ENCODE peak calls at places on chromosomes 16 and 17, in nine cellular contexts. M is heart left ventricle, T is breast epithelium, Y is Peyer's patch, B is endothelial cell of umbilical vein, O is tibial nerve, L is testis, Z is ovary, Q is K562. A is an unnamed sample.

GRCh38 chr17:74130276-74130675 is 73.2 kb upstream of the RPL38 start:
- DNase-seq in M (no peak), T (no peak), Y (no peak), B (no peak), O (no peak), L (no peak), Z (no peak), Q (no peak), A (no peak)

GRCh38 chr17:35046740-35047283 is 16.7 kb downstream of the RFFL start:
- DNase-seq in M (no peak), T (no peak), Y (no peak), B (peak; percentile 74), O (no peak), L (no peak), Z (no peak), Q (peak; percentile 43), A (no peak)

GRCh38 chr16:70422543-70422942 is 16.4 kb downstream of the ST3GAL2 start:
- DNase-seq in M (no peak), T (no peak), Y (no peak), B (no peak), O (no peak), L (no peak), Z (no peak), Q (no peak), A (no peak)

GRCh38 chr16:66207139-66207863 is 159.2 kb upstream of the CDH5 start:
- DNase-seq in M (no peak), T (no peak), Y (no peak), B (no peak), O (no peak), L (no peak), Z (no peak), Q (no peak), A (peak; percentile 60)

GRCh38 chr17:17496189-17497064 is at the start of gene RASD1:
- DNase-seq in M (peak; percentile 97), T (peak; percentile 96), Y (peak; percentile 94), B (peak; percentile 77), O (peak; percentile 85), L (peak; percentile 93), Z (peak; percentile 91), Q (peak; percentile 79), A (peak; percentile 94)

GRCh38 chr16:16164244-16164643 is 59.0 kb downstream of the ABCC6 start:
- DNase-seq in M (peak; percentile 2), T (no peak), Y (no peak), B (no peak), O (no peak), L (no peak), Z (no peak), Q (no peak), A (no peak)

GRCh38 chr17:39836117-39836516 is 28.0 kb downstream of the IKZF3 start:
- DNase-seq in M (no peak), T (no peak), Y (no peak), B (no peak), O (no peak), L (no peak), Z (no peak), Q (no peak), A (no peak)

GRCh38 chr17:81517339-81518112 is 4.9 kb upstream of the ACTG1 start:
- DNase-seq in M (no peak), T (no peak), Y (no peak), B (no peak), O (no peak), L (no peak), Z (no peak), Q (no peak), A (peak; percentile 20)

GRCh38 chr17:80279895-80280294 is 19.2 kb downstream of the RNF213 start:
- DNase-seq in M (peak; percentile 75), T (no peak), Y (no peak), B (peak; percentile 56), O (no peak), L (peak; percentile 63), Z (peak; percentile 79), Q (no peak), A (peak; percentile 40)

GRCh38 chr16:89216315-89217137 is 977 bp upstream of the ZNF778 start:
- DNase-seq in M (peak; percentile 84), T (peak; percentile 78), Y (peak; percentile 87), B (peak; percentile 85), O (peak; percentile 69), L (peak; percentile 89), Z (peak; percentile 82), Q (peak; percentile 85), A (peak; percentile 81)

GRCh38 chr17:56499799-56500388 is 93.6 kb upstream of the NOG start:
- DNase-seq in M (no peak), T (no peak), Y (no peak), B (peak; percentile 47), O (peak; percentile 13), L (peak; percentile 40), Z (no peak), Q (peak; percentile 40), A (no peak)

GRCh38 chr16:30032083-30032819 is 1.2 kb upstream of the TLCD3B start:
- DNase-seq in M (no peak), T (no peak), Y (no peak), B (peak; percentile 56), O (no peak), L (peak; percentile 76), Z (peak; percentile 51), Q (peak; percentile 84), A (peak; percentile 54)

GRCh38 chr17:9410737-9411136 is 164.9 kb downstream of the STX8 start:
- DNase-seq in M (no peak), T (no peak), Y (no peak), B (no peak), O (no peak), L (no peak), Z (no peak), Q (no peak), A (no peak)

GRCh38 chr17:50458290-50458689 is 10.4 kb downstream of the CHAD start:
- DNase-seq in M (no peak), T (no peak), Y (no peak), B (no peak), O (no peak), L (no peak), Z (no peak), Q (no peak), A (no peak)

GRCh38 chr16:49851468-49851787 is 4.5 kb downstream of the ZNF423 start:
- DNase-seq in M (no peak), T (no peak), Y (no peak), B (peak; percentile 35), O (no peak), L (no peak), Z (no peak), Q (no peak), A (no peak)

GRCh38 chr16:85754403-85754802 is 3.5 kb upstream of the C16orf74 start:
- DNase-seq in M (no peak), T (no peak), Y (no peak), B (no peak), O (no peak), L (no peak), Z (no peak), Q (no peak), A (no peak)

GRCh38 chr16:75550211-75550662 is 5.8 kb downstream of the TMEM231 start:
- DNase-seq in M (no peak), T (no peak), Y (peak; percentile 57), B (peak; percentile 52), O (no peak), L (peak; percentile 59), Z (no peak), Q (no peak), A (peak; percentile 14)

GRCh38 chr17:32006957-32007462 is at the start of gene LRRC37B:
- DNase-seq in M (peak; percentile 94), T (peak; percentile 88), Y (peak; percentile 94), B (peak; percentile 85), O (peak; percentile 84), L (peak; percentile 92), Z (peak; percentile 90), Q (peak; percentile 92), A (peak; percentile 81)

GRCh38 chr17:50473901-50474300 is 4.8 kb upstream of the RSAD1 start:
- DNase-seq in M (no peak), T (no peak), Y (no peak), B (no peak), O (no peak), L (no peak), Z (no peak), Q (no peak), A (no peak)

GRCh38 chr16:67927131-67927941 is 4.3 kb downstream of the CTRL start:
- DNase-seq in M (no peak), T (no peak), Y (no peak), B (no peak), O (peak; percentile 10), L (no peak), Z (no peak), Q (no peak), A (peak; percentile 62)
- TF ChIP-seq POLR2A in M (no peak), T (no peak), Y (no peak), B (no peak), O (no peak), L (no peak), Z (no peak), Q (no peak), A (peak; percentile 35)

GRCh38 chr17:75511270-75511609 is 4.1 kb downstream of the CASKIN2 start:
- DNase-seq in M (no peak), T (no peak), Y (no peak), B (no peak), O (no peak), L (no peak), Z (no peak), Q (no peak), A (no peak)
- H3K4me1 ChIP-seq in M (peaks cover 59% of the 10 kb centered on the region), T (peaks cover 23% of the 10 kb centered on the region), Y (peaks cover 46% of the 10 kb centered on the region), B (peaks cover 56% of the 10 kb centered on the region), O (peaks cover 62% of the 10 kb centered on the region), L (peaks cover 18% of the 10 kb centered on the region), Z (peaks cover 14% of the 10 kb centered on the region), Q (peaks cover 18% of the 10 kb centered on the region), A (peaks cover 53% of the 10 kb centered on the region)

GRCh38 chr17:5126719-5127488 is 11.1 kb downstream of the USP6 start:
- DNase-seq in M (no peak), T (no peak), Y (peak; percentile 40), B (no peak), O (no peak), L (no peak), Z (no peak), Q (no peak), A (no peak)

GRCh38 chr17:5121186-5121841 is 5.5 kb downstream of the USP6 start:
- DNase-seq in M (no peak), T (no peak), Y (peak; percentile 33), B (no peak), O (no peak), L (peak; percentile 7), Z (no peak), Q (no peak), A (peak; percentile 6)

GRCh38 chr17:5120036-5120435 is 4.2 kb downstream of the USP6 start:
- DNase-seq in M (no peak), T (no peak), Y (peak; percentile 20), B (no peak), O (no peak), L (no peak), Z (no peak), Q (no peak), A (no peak)

GRCh38 chr17:5122586-5123342 is 6.9 kb downstream of the USP6 start:
- DNase-seq in M (no peak), T (no peak), Y (peak; percentile 55), B (no peak), O (peak; percentile 11), L (peak; percentile 21), Z (peak; percentile 37), Q (no peak), A (peak; percentile 38)

GRCh38 chr17:5123343-5124124 is 7.7 kb downstream of the USP6 start:
- DNase-seq in M (no peak), T (no peak), Y (peak; percentile 34), B (no peak), O (no peak), L (peak; percentile 8), Z (no peak), Q (no peak), A (no peak)
- TF ChIP-seq CTCF in M (no peak), T (no peak), Y (no peak), B (no peak), O (no peak), L (no peak), Z (no peak), Q (no peak), A (no peak)

GRCh38 chr17:7484964-7485377 is 805 bp downstream of the POLR2A start:
- DNase-seq in M (no peak), T (no peak), Y (no peak), B (no peak), O (no peak), L (no peak), Z (no peak), Q (no peak), A (no peak)
- TF ChIP-seq POLR2A in M (no peak), T (no peak), Y (no peak), B (no peak), O (no peak), L (no peak), Z (no peak), Q (no peak), A (no peak)

A was measured in body of pancreas.